ENCODE peak calls at places on chromosomes 2 and 18, in four cellular contexts. K, O, H and Z are unnamed samples.

GRCh38 chr2:203708846-203709815 is 2.7 kb downstream of the CD28 start:
- DNase-seq in K (no peak), O (no peak), H (no peak), Z (no peak)

GRCh38 chr2:32788106-32788505 is 158.6 kb upstream of the LTBP1 start:
- DNase-seq in K (no peak), O (no peak), H (no peak), Z (no peak)

GRCh38 chr18:28331551-28331950 is 154.6 kb upstream of the CDH2 start:
- DNase-seq in K (no peak), O (no peak), H (no peak), Z (no peak)

GRCh38 chr2:42328148-42328833 is 32.7 kb downstream of the COX7A2L start:
- DNase-seq in K (no peak), O (no peak), H (no peak), Z (no peak)

GRCh38 chr2:171882095-171882769 is 11.8 kb downstream of the SLC25A12 start:
- DNase-seq in K (no peak), O (no peak), H (no peak), Z (no peak)

GRCh38 chr18:47932603-47933002 is 2.1 kb upstream of the SMAD2 start:
- DNase-seq in K (no peak), O (no peak), H (no peak), Z (no peak)

GRCh38 chr18:25099838-25100393 is 252.1 kb downstream of the ZNF521 start:
- DNase-seq in K (no peak), O (peak), H (no peak), Z (no peak)

GRCh38 chr2:203802277-203803045 is 65.1 kb upstream of the CTLA4 start:
- DNase-seq in K (no peak), O (no peak), H (no peak), Z (no peak)

GRCh38 chr2:171158790-171159325 is 1.8 kb downstream of the TLK1 start:
- DNase-seq in K (no peak), O (no peak), H (peak), Z (no peak)

GRCh38 chr2:139872503-139872902 is 1092.3 kb upstream of the NXPH2 start:
- DNase-seq in K (no peak), O (no peak), H (no peak), Z (no peak)

GRCh38 chr2:24083567-24084385 is 858 bp downstream of the TP53I3 start:
- DNase-seq in K (peak), O (peak), H (peak), Z (no peak)

GRCh38 chr2:99488587-99488998 is 1.2 kb downstream of the REV1 start:
- DNase-seq in K (no peak), O (no peak), H (peak), Z (no peak)

GRCh38 chr18:934518-935123 is 29.9 kb downstream of the ADCYAP1 start:
- DNase-seq in K (no peak), O (no peak), H (no peak), Z (no peak)

GRCh38 chr2:98738304-98738703 is 7.4 kb upstream of the MGAT4A start:
- DNase-seq in K (no peak), O (no peak), H (no peak), Z (no peak)

GRCh38 chr2:106628377-106628776 is 141.2 kb downstream of the CD8B2 start:
- DNase-seq in K (no peak), O (no peak), H (no peak), Z (no peak)

GRCh38 chr2:106623424-106623823 is 136.3 kb downstream of the CD8B2 start:
- DNase-seq in K (no peak), O (no peak), H (no peak), Z (no peak)

DNA sequence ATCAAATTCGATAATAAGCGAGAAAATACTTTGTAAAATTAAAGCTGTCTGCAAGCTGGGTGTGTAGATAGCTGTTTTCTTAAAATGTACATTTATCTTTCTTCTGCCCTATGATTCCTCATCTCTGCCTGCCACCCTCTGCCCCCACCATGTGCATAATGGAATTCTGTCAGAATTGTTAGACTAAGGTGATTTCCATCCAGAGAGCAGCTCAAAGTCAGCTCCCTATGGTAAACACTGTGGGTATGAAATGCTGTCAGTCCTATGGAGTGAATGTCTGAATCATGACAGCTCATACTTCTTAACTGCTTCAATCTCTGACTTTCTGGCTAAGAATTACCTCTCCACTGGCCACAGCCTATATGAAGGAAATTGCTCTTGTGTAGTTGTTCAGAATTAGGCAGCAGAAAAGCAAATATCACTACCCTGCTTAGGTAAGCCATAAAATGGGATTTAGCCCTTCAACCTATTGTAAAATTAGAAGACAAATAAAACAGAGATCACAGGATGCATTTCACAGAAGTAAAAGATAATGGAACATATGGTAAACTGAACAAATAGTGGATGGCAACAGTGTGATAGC is 137.7 kb downstream of the CD8B2 start:
- DNase-seq in K (no peak), O (no peak), H (no peak), Z (no peak)
- H3K4me3 ChIP-seq in K (no peak), O (no peak), H (no peak), Z (no peak)

DNA sequence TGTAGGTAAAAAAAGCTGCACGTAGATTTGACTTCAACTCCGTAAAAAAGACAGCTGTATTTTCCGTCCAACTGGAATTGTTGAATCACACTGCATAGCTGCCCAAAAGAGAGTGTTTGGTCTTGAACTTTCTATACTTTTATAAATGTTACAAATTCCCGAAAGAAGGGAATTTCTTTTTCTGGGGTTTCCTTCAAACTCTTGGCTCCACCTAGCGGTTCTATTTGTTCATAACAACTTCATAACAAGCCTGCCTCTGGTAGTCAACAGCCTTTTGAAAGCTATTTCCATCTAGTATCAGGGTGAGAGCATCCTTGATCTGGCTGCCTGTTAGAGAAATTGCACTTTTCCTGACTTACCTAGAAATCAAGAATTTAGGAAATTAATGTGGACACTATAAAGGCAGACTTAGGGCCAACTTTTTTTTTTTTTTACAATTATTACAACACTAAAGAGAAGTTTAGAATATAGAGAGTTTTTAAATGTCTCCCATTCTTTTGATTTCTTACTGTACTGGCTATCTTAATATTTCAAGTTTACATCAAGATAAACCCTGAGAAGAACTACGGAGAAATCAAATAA is 48.1 kb downstream of the TMEM185B start:
- DNase-seq in K (no peak), O (peak), H (peak), Z (no peak)
- TF ChIP-seq CTCF in K (peak), O (peak), H (peak), Z (peak)

GRCh38 chr18:54830260-54830659 is 2.0 kb downstream of the RAB27B start:
- DNase-seq in K (no peak), O (no peak), H (no peak), Z (no peak)
- H3K4me3 ChIP-seq in K (no peak), O (no peak), H (no peak), Z (no peak)

GRCh38 chr18:72940509-72940908 is 72.7 kb upstream of the NETO1 start:
- DNase-seq in K (no peak), O (no peak), H (no peak), Z (no peak)

GRCh38 chr18:72941001-72941400 is 73.2 kb upstream of the NETO1 start:
- DNase-seq in K (no peak), O (no peak), H (no peak), Z (no peak)

GRCh38 chr18:72935744-72936143 is 68.0 kb upstream of the NETO1 start:
- DNase-seq in K (no peak), O (no peak), H (no peak), Z (no peak)
- TF ChIP-seq CTCF in K (no peak), O (no peak), H (no peak), Z (no peak)

GRCh38 chr2:240432430-240432819 is 3.0 kb upstream of the GPC1 start:
- DNase-seq in K (no peak), O (no peak), H (no peak), Z (no peak)

GRCh38 chr2:240434728-240435456 is 571 bp upstream of the GPC1 start:
- DNase-seq in K (peak), O (peak), H (peak), Z (peak)

GRCh38 chr2:240435457-240435954 is at the start of gene GPC1:
- DNase-seq in K (peak), O (no peak), H (peak), Z (no peak)

GRCh38 chr2:240432820-240433801 is 2.4 kb upstream of the GPC1 start:
- DNase-seq in K (peak), O (no peak), H (no peak), Z (peak)

DNA sequence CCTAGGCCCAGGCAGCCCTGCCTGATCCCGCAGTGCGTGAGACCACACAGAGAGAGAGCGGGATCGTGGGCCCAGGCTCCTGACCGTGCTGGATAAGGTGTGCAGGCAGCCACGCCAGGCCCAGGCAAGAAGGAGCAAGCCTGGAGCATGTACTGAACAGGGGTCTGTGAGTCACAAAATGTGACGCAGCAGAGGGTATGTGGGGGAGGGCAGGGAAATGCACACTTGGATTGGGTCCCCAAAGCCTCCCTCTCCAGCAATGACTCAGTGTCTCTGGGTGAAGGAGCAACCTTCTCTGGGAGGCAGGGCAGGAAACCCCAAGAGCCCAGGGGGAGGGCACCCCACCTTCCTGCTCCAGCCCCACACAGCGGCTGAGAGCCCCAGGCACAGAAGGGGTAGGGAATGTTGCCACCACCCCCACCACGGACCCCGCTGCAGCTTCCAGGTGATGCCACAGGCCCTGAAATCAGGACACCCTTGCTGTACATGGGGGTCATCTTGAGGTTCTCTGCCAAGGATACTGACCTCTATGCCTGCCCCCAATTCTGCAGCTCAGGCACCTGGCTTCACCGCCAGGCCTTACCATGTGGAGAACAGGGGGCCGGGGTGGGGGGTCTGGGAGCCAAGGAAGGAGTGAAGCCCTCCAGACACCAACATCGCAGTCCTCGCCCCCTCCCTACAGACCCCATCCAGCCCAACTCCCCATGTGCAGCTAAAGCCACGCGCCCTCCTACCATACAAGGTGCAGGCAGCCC is 1.3 kb upstream of the GPC1 start:
- DNase-seq in K (no peak), O (peak), H (no peak), Z (peak)
- H3K4me3 ChIP-seq in K (peak), O (peak), H (peak), Z (peak)

DNA sequence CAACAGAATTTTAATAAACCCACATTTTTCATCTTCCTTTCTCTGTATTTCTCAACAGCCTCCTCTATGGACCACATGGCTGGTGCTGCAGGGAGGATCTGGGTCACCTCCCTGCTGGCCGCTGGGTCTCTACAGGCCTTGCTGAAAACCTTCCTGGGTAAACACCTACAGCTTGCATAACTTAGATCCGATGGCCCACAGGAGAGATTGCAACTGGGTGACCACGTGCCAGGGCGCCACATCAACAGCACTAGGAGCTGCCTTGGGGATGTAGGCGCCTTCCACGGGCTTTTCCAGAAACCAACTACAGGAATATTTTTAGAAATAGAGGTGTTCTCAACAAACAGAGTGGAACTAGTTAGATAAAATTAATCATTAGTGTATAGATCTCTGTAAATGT is 19.4 kb downstream of the TMEM18 start:
- DNase-seq in K (no peak), O (no peak), H (no peak), Z (no peak)
- TF ChIP-seq CTCF in K (no peak), O (no peak), H (no peak), Z (no peak)

GRCh38 chr2:237405006-237405559 is 8.9 kb downstream of the COL6A3 start:
- DNase-seq in K (no peak), O (no peak), H (no peak), Z (no peak)
- H3K4me3 ChIP-seq in K (no peak), O (no peak), H (no peak), Z (no peak)